ENCODE peak calls at places on chromosomes 2 and 18, in five cellular contexts. Q is stimulated activated naive CD4-positive, alpha-beta T cell; O is fibroblast of pulmonary artery; C is GM10248; L is stimulated activated CD8-positive, alpha-beta memory T cell treated with anti-CD3 and anti-CD28 coated beads, Interleukin-15, amount 100 ng/mL, for 48 hours. G is an unnamed sample.

GRCh38 chr2:51994123-51994788 is 962.3 kb upstream of the NRXN1 start:
- DNase-seq in Q (no peak), O (no peak), C (no peak), L (no peak), G (no peak)

GRCh38 chr18:46283895-46284295 is 179.7 kb downstream of the HAUS1 start:
- DNase-seq in Q (no peak), O (no peak), C (no peak), L (no peak), G (no peak)

GRCh38 chr18:10032331-10032979 is 118.6 kb downstream of the VAPA start:
- DNase-seq in Q (no peak), O (no peak), C (no peak), L (peak; percentile 42), G (peak; percentile 62)

GRCh38 chr2:216992056-216992455 is 132.2 kb upstream of the TNP1 start:
- DNase-seq in Q (no peak), O (no peak), C (no peak), L (no peak), G (peak; percentile 61)

GRCh38 chr2:77458216-77458615 is 64.0 kb downstream of the LRRTM4 start:
- DNase-seq in Q (no peak), O (no peak), C (no peak), L (no peak), G (no peak)

GRCh38 chr2:172893654-172894053 is 158.0 kb downstream of the RAPGEF4 start:
- DNase-seq in Q (no peak), O (no peak), C (no peak), L (no peak), G (no peak)

GRCh38 chr2:113390133-113390849 is 47.2 kb upstream of the ZNG1B start:
- DNase-seq in Q (no peak), O (peak; percentile 85), C (peak; percentile 69), L (peak; percentile 12), G (peak; percentile 30)

GRCh38 chr2:84873350-84873749 is 7.5 kb downstream of the TRABD2A start:
- DNase-seq in Q (no peak), O (no peak), C (no peak), L (no peak), G (no peak)

GRCh38 chr2:56195563-56195962 is 11.8 kb downstream of the CCDC85A start:
- DNase-seq in Q (no peak), O (peak; percentile 30), C (no peak), L (no peak), G (no peak)

GRCh38 chr2:100359576-100359975 is 37.3 kb upstream of the LONRF2 start:
- DNase-seq in Q (no peak), O (no peak), C (no peak), L (no peak), G (no peak)

GRCh38 chr2:16126141-16126968 is 186.0 kb downstream of the MYCN start:
- DNase-seq in Q (no peak), O (no peak), C (no peak), L (no peak), G (no peak)

GRCh38 chr2:149068225-149068995 is 29.9 kb downstream of the LYPD6B start:
- DNase-seq in Q (no peak), O (no peak), C (no peak), L (no peak), G (no peak)

GRCh38 chr18:47594063-47594462 is 336.4 kb downstream of the SMAD2 start:
- DNase-seq in Q (no peak), O (no peak), C (no peak), L (no peak), G (no peak)

GRCh38 chr2:65017335-65017734 is 28.1 kb downstream of the SLC1A4 start:
- DNase-seq in Q (no peak), O (no peak), C (peak; percentile 53), L (no peak), G (peak; percentile 42)

GRCh38 chr2:98586466-98587140 is 21.7 kb downstream of the COA5 start:
- DNase-seq in Q (no peak), O (no peak), C (no peak), L (no peak), G (no peak)

GRCh38 chr2:85771486-85771885 is 17.7 kb downstream of the ATOH8 start:
- DNase-seq in Q (no peak), O (no peak), C (no peak), L (no peak), G (no peak)

GRCh38 chr2:222952204-222952603 is 91.4 kb downstream of the ACSL3 start:
- DNase-seq in Q (no peak), O (no peak), C (no peak), L (no peak), G (no peak)

GRCh38 chr2:85188852-85189251 is 55.7 kb downstream of the TCF7L1 start:
- DNase-seq in Q (no peak), O (no peak), C (no peak), L (no peak), G (no peak)

GRCh38 chr2:135926605-135927004 is 50.4 kb upstream of the MCM6 start:
- DNase-seq in Q (no peak), O (no peak), C (no peak), L (no peak), G (no peak)

GRCh38 chr18:55290898-55291297 is 297.1 kb downstream of the TCF4 start:
- DNase-seq in Q (no peak), O (no peak), C (no peak), L (no peak), G (no peak)

GRCh38 chr18:79524181-79525078 is 128.7 kb downstream of the NFATC1 start:
- DNase-seq in Q (peak; percentile 45), O (no peak), C (peak; percentile 67), L (peak; percentile 70), G (peak; percentile 6)

GRCh38 chr2:219844756-219845155 is 217.3 kb downstream of the SLC4A3 start:
- DNase-seq in Q (no peak), O (no peak), C (peak; percentile 40), L (no peak), G (no peak)

GRCh38 chr2:204743368-204743960 is 198.2 kb downstream of the PARD3B start:
- DNase-seq in Q (no peak), O (no peak), C (no peak), L (no peak), G (no peak)

GRCh38 chr2:56739421-56739820 is 555.6 kb downstream of the CCDC85A start:
- DNase-seq in Q (no peak), O (no peak), C (no peak), L (no peak), G (no peak)

GRCh38 chr2:135055182-135055786 is 3.2 kb downstream of the RAB3GAP1 start:
- DNase-seq in Q (no peak), O (peak; percentile 68), C (no peak), L (no peak), G (no peak)

GRCh38 chr2:169452080-169452479 is 27.2 kb upstream of the BBS5 start:
- DNase-seq in Q (no peak), O (peak; percentile 72), C (peak; percentile 31), L (no peak), G (no peak)

GRCh38 chr2:161418715-161419337 is 2.7 kb downstream of the TBR1 start:
- DNase-seq in Q (no peak), O (no peak), C (peak; percentile 20), L (no peak), G (no peak)

GRCh38 chr18:59566507-59566906 is 130.7 kb downstream of the CCBE1 start:
- DNase-seq in Q (no peak), O (peak; percentile 86), C (no peak), L (no peak), G (no peak)

GRCh38 chr2:216081487-216082387 is at the start of the genes PECR and TMEM169:
- DNase-seq in Q (peak; percentile 42), O (peak; percentile 47), C (peak; percentile 93), L (peak; percentile 67), G (peak; percentile 76)